ENCODE peak calls at places on chromosomes 3 and 15, in five cellular contexts. B is mesendoderm, H is osteoblast, Z is PC-3, C is H9. K is an unnamed sample. For H3K4me1, the result is how much of the 10 kb centered on the place peaks cover.

GRCh38 chr15:101530224-101530958 is 40.9 kb upstream of the PCSK6 start:
- DNase-seq in C (no peak), H (no peak), Z (peak), B (no peak), K (peak)

GRCh38 chr3:130850044-130850797 is 43.7 kb upstream of the ATP2C1 start:
- DNase-seq in C (no peak), Z (peak), B (peak), H (no peak), K (no peak)

GRCh38 chr3:96449803-96450202 is 364.6 kb upstream of the EPHA6 start:
- DNase-seq in B (peak), H (no peak), Z (no peak), C (peak), K (peak)

GRCh38 chr3:86937306-86937791 is 53.6 kb downstream of the VGLL3 start:
- DNase-seq in C (no peak), H (peak), Z (no peak), B (peak), K (no peak)

GRCh38 chr15:65862682-65863081 is 6.6 kb upstream of the RAB11A start:
- DNase-seq in B (peak), Z (peak), H (peak), C (peak), K (peak)

GRCh38 chr3:76970006-76970680 is 69.8 kb upstream of the ROBO2 start:
- DNase-seq in B (peak), Z (no peak), C (no peak), H (no peak), K (peak)

GRCh38 chr3:113329757-113330156 is 111.5 kb downstream of the CFAP44 start:
- DNase-seq in Z (no peak), B (no peak), H (no peak), C (no peak), K (no peak)

GRCh38 chr3:185968168-185968567 is 30.4 kb upstream of the TRA2B start:
- DNase-seq in B (no peak), Z (no peak), H (no peak), C (no peak), K (no peak)

GRCh38 chr15:100284701-100285100 is 57.1 kb downstream of the ADAMTS17 start:
- DNase-seq in C (no peak), H (no peak), B (no peak), Z (no peak), K (no peak)

GRCh38 chr3:13124631-13125030 is 51.4 kb upstream of the IQSEC1 start:
- DNase-seq in H (peak), B (no peak), C (no peak), Z (no peak), K (no peak)

GRCh38 chr3:37249717-37250116 is 75.3 kb upstream of the LRRFIP2 start:
- DNase-seq in C (no peak), H (no peak), B (no peak), Z (peak), K (no peak)

GRCh38 chr3:63950698-63951097 is 38.5 kb upstream of the SCAANT1 start:
- DNase-seq in Z (no peak), B (no peak), C (no peak), H (no peak), K (no peak)

GRCh38 chr3:38574411-38575278 is 74.8 kb downstream of the SCN5A start:
- DNase-seq in Z (no peak), C (peak), B (peak), H (no peak), K (no peak)

GRCh38 chr3:193240850-193241706 is at the start of gene PLAAT1:
- DNase-seq in C (peak), B (peak), H (peak), Z (no peak), K (peak)

GRCh38 chr15:43531018-43531667 is 13.7 kb downstream of the MAP1A start:
- DNase-seq in C (no peak), Z (no peak), B (peak), H (peak), K (no peak)

GRCh38 chr3:9022305-9022985 is 59.2 kb upstream of the RAD18 start:
- DNase-seq in H (no peak), B (no peak), Z (no peak), C (no peak), K (no peak)

GRCh38 chr3:126013742-126014141 is 44.8 kb downstream of the ROPN1B start:
- DNase-seq in Z (no peak), C (peak), H (no peak), B (no peak), K (peak)

GRCh38 chr3:195119461-195120198 is 151.3 kb downstream of the XXYLT1 start:
- DNase-seq in Z (peak), B (peak), H (peak), C (peak), K (peak)

GRCh38 chr3:52084216-52084945 is 28.0 kb upstream of the DUSP7 start:
- DNase-seq in Z (no peak), B (no peak), C (no peak), H (no peak), K (no peak)

GRCh38 chr3:18744472-18744871 is 319.3 kb upstream of the SATB1 start:
- DNase-seq in Z (no peak), C (no peak), B (no peak), H (no peak), K (no peak)

GRCh38 chr15:55823191-55823670 is 80.3 kb upstream of the PRTG start:
- DNase-seq in B (no peak), C (no peak), H (no peak), Z (no peak), K (no peak)

GRCh38 chr3:63278171-63278999 is at the start of gene SYNPR:
- DNase-seq in H (no peak), C (peak), Z (no peak), B (peak), K (peak)

GRCh38 chr15:93467327-93467726 is 378.3 kb upstream of the RGMA start:
- DNase-seq in Z (no peak), H (no peak), B (peak), C (no peak), K (no peak)

GRCh38 chr3:10400749-10401495 is 80.0 kb upstream of the SEC13 start:
- DNase-seq in C (no peak), Z (no peak), B (no peak), H (peak), K (no peak)

GRCh38 chr3:64351713-64352595 is 126.7 kb upstream of the PRICKLE2 start:
- DNase-seq in H (peak), B (no peak), C (no peak), Z (no peak), K (peak)

GRCh38 chr3:24012589-24013257 is 67.6 kb downstream of the NR1D2 start:
- DNase-seq in H (no peak), B (no peak), C (no peak), Z (no peak), K (no peak)

GRCh38 chr15:101020451-101020850 is 101.3 kb downstream of the LRRK1 start:
- DNase-seq in B (no peak), Z (no peak), C (peak), H (no peak), K (no peak)

GRCh38 chr15:84797212-84797611 is 19.9 kb upstream of the ALPK3 start:
- DNase-seq in B (no peak), H (peak), C (no peak), Z (no peak), K (no peak)

GRCh38 chr3:104825116-104825515 is 541.6 kb upstream of the ALCAM start:
- DNase-seq in Z (no peak), H (peak), B (peak), C (peak), K (peak)

GRCh38 chr15:60043744-60044435 is 39.8 kb downstream of the FOXB1 start:
- DNase-seq in B (peak), C (no peak), H (no peak), Z (no peak), K (peak)

GRCh38 chr15:44035781-44036699 is 159.0 kb downstream of the FRMD5 start:
- DNase-seq in H (peak), B (no peak), C (no peak), Z (no peak), K (no peak)

GRCh38 chr3:9787714-9788113 is 4.6 kb downstream of the TADA3 start:
- DNase-seq in C (no peak), B (no peak), Z (no peak), H (no peak), K (no peak)

GRCh38 chr15:29533667-29534066 is 264.0 kb upstream of the NSMCE3 start:
- DNase-seq in H (no peak), B (peak), Z (no peak), C (peak), K (no peak)

GRCh38 chr3:152438706-152439105 is 170.0 kb downstream of the MBNL1 start:
- DNase-seq in H (no peak), Z (no peak), B (no peak), C (no peak), K (no peak)

GRCh38 chr3:131350506-131350905 is 31.1 kb upstream of the NUDT16 start:
- DNase-seq in C (no peak), B (no peak), Z (peak), H (no peak), K (no peak)

GRCh38 chr3:115423170-115423569 is 200.1 kb upstream of the GAP43 start:
- DNase-seq in H (no peak), B (no peak), Z (no peak), C (no peak), K (no peak)

GRCh38 chr3:110618512-110619226 is 452.9 kb upstream of the NECTIN3 start:
- DNase-seq in C (no peak), B (peak), H (no peak), Z (no peak), K (no peak)

GRCh38 chr3:156750874-156751245 is 75.3 kb upstream of the LEKR1 start:
- DNase-seq in B (peak), Z (no peak), H (no peak), C (no peak), K (peak)
- H3K4me2 ChIP-seq in B (no peak), Z (no peak), H (peak), C (peak), K (peak)

GRCh38 chr3:184580376-184580775 is 18.8 kb downstream of the EPHB3 start:
- DNase-seq in Z (no peak), B (no peak), H (no peak), C (no peak), K (no peak)
- H3K4me1 ChIP-seq in Z (under half), B (under half), H (under half), C (under half), K (under half)

DNA sequence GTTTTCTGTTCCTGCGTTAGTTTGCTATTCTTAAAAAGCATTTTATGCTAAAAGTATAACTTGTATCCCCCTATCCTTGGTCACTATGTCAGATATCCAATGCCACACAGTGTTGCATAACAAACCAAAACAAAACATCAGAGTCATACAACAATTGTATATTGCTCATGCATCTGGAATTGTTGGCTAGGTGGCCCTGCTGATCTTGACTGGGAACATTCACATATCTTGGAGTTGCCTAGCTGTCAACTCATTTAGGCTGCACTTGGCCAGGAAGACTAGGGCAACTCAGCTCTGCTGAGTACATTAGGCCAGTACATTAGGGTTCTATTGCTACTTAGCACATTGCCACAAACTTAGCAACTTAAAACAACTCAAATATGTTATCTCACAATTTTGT is 706.5 kb upstream of the UBE2E2 start:
- DNase-seq in C (no peak), Z (peak), B (no peak), H (no peak), K (no peak)
- H3K4me2 ChIP-seq in C (no peak), Z (no peak), B (no peak), H (no peak), K (no peak)

GRCh38 chr15:31237042-31237324 is 89.7 kb upstream of the KLF13 start:
- DNase-seq in C (no peak), Z (no peak), H (no peak), B (no peak), K (no peak)

GRCh38 chr15:31235298-31236183 is 91.1 kb upstream of the KLF13 start:
- DNase-seq in B (no peak), Z (no peak), H (no peak), C (no peak), K (no peak)

GRCh38 chr15:31238369-31238768 is 88.3 kb upstream of the KLF13 start:
- DNase-seq in H (no peak), B (no peak), C (no peak), Z (no peak), K (no peak)

GRCh38 chr15:31236184-31237041 is 90.2 kb upstream of the KLF13 start:
- DNase-seq in C (no peak), H (peak), B (peak), Z (peak), K (no peak)

GRCh38 chr15:31234815-31235214 is 91.8 kb upstream of the KLF13 start:
- DNase-seq in C (no peak), B (no peak), Z (no peak), H (no peak), K (no peak)
- H3K4me1 ChIP-seq in C (under half), B (under half), Z (under half), H (under half), K (under half)

DNA sequence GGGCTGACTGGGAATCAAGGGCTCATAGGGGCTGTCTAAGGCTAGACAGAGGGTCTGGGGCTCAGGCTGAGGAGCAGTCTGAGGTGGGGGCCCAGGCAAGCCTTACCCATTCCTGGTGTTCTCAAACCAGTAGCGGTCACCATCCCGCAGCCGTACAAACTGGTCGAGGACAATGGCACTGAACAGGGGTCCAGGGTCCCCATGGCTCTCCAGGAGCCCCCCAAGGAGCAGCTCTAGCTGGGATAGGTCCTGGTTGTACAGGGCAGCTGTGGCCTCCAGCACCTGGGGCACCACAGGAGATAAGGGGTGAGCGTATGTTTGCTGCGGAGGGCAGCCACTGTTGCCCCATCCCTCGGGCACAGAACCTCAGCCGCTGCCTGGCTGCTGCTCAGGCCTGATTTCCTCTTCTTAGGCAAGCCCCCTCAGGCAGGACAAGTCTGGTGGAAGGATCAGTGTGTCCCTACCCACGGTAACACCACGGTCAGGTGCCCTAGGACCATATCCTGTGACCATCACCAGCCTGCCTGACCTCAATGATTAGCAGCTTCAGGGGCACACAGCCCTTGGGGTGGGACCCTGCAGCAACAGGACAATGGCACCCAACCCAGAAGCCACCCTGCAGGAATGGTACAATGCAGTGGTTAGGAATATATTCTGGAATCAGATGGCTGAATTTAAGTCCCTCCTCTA is 5.9 kb downstream of the DUOX2 start:
- DNase-seq in B (no peak), Z (no peak), C (no peak), H (peak), K (no peak)
- H3K4me2 ChIP-seq in B (no peak), Z (no peak), C (no peak), H (no peak), K (no peak)

GRCh38 chr15:63597821-63598220 is 634 bp downstream of the FBXL22 start:
- DNase-seq in Z (no peak), H (no peak), B (no peak), C (no peak), K (no peak)

GRCh38 chr15:63597033-63597790 is at the start of gene FBXL22:
- DNase-seq in Z (no peak), H (peak), C (peak), B (no peak), K (no peak)

GRCh38 chr15:63595688-63596087 is 1.5 kb upstream of the FBXL22 start:
- DNase-seq in B (no peak), Z (no peak), C (no peak), H (peak), K (no peak)

GRCh38 chr15:63595066-63595465 is 2.1 kb upstream of the FBXL22 start:
- DNase-seq in B (no peak), Z (no peak), H (no peak), C (no peak), K (no peak)

DNA sequence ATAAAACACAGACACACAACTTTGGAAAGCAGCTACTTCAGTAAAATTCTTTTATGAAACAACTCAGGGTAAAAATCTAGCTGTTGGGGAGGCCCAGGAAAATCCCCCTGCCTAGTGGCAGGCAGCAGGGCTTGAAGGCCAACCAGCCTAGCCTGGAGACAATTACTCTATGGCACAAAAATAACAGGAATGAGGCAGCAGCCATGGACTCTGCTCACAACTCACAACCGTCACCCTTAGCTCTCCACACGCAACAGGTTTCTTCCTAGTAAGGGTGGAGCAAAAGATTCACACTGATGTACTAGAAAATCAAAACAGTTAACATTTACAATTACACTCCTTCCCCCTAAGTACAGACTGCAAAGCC is 538 bp upstream of the FBXL22 start:
- DNase-seq in Z (no peak), H (peak), B (no peak), C (peak), K (no peak)
- H3K4me1 ChIP-seq in Z (under half), H (under half), B (under half), C (under half), K (under half)

GRCh38 chr15:41934843-41935242 is 37.5 kb downstream of the EHD4 start:
- DNase-seq in B (peak), Z (peak), C (peak), H (no peak), K (no peak)

GRCh38 chr15:41932101-41932500 is 38.2 kb upstream of the SPTBN5 start:
- DNase-seq in H (no peak), B (no peak), Z (no peak), C (no peak), K (no peak)

GRCh38 chr15:41932511-41932910 is 38.7 kb upstream of the SPTBN5 start:
- DNase-seq in Z (no peak), C (peak), H (no peak), B (no peak), K (no peak)

GRCh38 chr15:41933771-41934170 is 38.6 kb downstream of the EHD4 start:
- DNase-seq in H (no peak), C (peak), Z (peak), B (no peak), K (no peak)

DNA sequence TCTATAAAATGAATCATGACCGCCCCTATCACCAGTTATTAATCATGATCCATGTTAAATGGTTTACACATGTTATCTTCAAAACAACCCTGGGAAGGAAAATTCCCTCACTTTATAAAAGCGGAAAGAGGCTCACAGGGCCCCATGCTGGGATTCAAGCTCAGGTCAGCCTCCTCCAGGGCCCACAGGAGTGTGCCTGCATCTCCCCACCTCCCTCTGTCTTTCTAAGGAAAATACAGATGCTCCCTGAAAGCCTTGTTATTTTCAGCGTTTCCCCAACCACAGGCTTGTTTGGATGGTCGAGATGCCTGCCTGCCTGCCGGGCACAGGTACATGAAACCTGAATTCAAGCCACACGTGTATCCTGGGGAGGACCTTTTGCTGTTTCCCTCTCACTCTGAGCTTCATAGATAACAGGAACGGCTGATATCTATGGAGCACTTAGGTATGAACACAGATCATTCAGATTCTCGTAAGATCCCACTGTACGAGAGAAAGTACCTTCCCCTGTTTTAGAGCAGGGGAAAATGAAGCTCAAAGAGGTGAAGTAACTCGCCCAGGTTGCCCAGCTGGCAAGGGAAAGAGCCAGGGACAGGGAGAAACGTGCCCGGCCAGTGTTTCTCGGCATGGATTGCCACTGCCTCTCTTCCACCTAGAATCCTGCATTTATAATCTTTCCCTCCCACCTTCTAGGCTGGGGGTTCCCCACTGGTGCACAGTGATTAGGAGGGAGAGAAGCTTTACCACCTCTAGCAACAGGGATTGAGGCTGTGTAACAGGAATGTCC is 39.2 kb downstream of the EHD4 start:
- DNase-seq in C (peak), Z (no peak), H (no peak), B (peak), K (no peak)
- H3K4me2 ChIP-seq in C (no peak), Z (peak), H (no peak), B (no peak), K (no peak)

GRCh38 chr3:71075481-71075880 is 508.0 kb downstream of the FOXP1 start:
- DNase-seq in C (no peak), Z (no peak), H (no peak), B (no peak), K (no peak)
- H3K4me1 ChIP-seq in C (under half), Z (under half), H (half or more), B (under half), K (under half)

GRCh38 chr3:59079962-59080361 is 30.1 kb upstream of the CFAP20DC start:
- DNase-seq in C (no peak), B (no peak), H (no peak), Z (no peak), K (no peak)
- H3K4me2 ChIP-seq in C (no peak), B (no peak), H (no peak), Z (no peak), K (no peak)

GRCh38 chr15:52787123-52787503 is 3.0 kb downstream of the ONECUT1 start:
- DNase-seq in C (peak), B (peak), H (peak), Z (no peak), K (peak)
- H3K4me1 ChIP-seq in C (under half), B (under half), H (under half), Z (under half), K (under half)

K was measured in neural progenitor cell.